ENCODE peak calls at places on chromosome 2, in seven cellular contexts. S is stomach, B is fibroblast of lung, Y is neuronal stem cell, Z is aorta, Q is small intestine, O is Panc1. K is an unnamed sample.
A peak's percentile ranks its signal among the peaks of the same experiment; 100 is the strongest.

GRCh38 chr2:46490521-46491141 is 11.3 kb downstream of the TMEM247 start:
- DNase-seq in S (no peak), B (peak; percentile 27), Y (no peak), Z (peak; percentile 81), Q (no peak), O (no peak), K (peak; percentile 80)

GRCh38 chr2:169362346-169363026 is at the start of gene LRP2:
- DNase-seq in S (no peak), B (no peak), Y (peak; percentile 50), Z (peak; percentile 45), Q (peak; percentile 32), O (no peak), K (no peak)

GRCh38 chr2:225027061-225027762 is 15.1 kb downstream of the DOCK10 start:
- DNase-seq in S (no peak), B (no peak), Y (no peak), Z (no peak), Q (no peak), O (no peak), K (no peak)

GRCh38 chr2:68832161-68832869 is 38.9 kb downstream of the BMP10 start:
- DNase-seq in S (no peak), B (peak; percentile 78), Y (no peak), Z (peak; percentile 90), Q (no peak), O (no peak), K (peak; percentile 30)

GRCh38 chr2:204604061-204604460 is 58.8 kb downstream of the PARD3B start:
- DNase-seq in S (no peak), B (peak; percentile 67), Y (no peak), Z (no peak), Q (no peak), O (no peak), K (no peak)

GRCh38 chr2:27496357-27497287 is at the start of gene GCKR:
- DNase-seq in S (peak; percentile 70), B (peak; percentile 49), Y (no peak), Z (no peak), Q (peak; percentile 63), O (no peak), K (no peak)

GRCh38 chr2:236590846-236591245 is 21.2 kb downstream of the ACKR3 start:
- DNase-seq in S (no peak), B (no peak), Y (no peak), Z (no peak), Q (no peak), O (no peak), K (no peak)

GRCh38 chr2:233448565-233448964 is 94.3 kb downstream of the DGKD start:
- DNase-seq in S (no peak), B (no peak), Y (no peak), Z (no peak), Q (peak; percentile 47), O (no peak), K (no peak)

GRCh38 chr2:173831312-173832229 is 133.6 kb downstream of the SP3 start:
- DNase-seq in S (no peak), B (peak; percentile 43), Y (peak; percentile 14), Z (peak; percentile 67), Q (no peak), O (no peak), K (peak; percentile 73)

GRCh38 chr2:169290433-169290832 is 71.9 kb downstream of the LRP2 start:
- DNase-seq in S (no peak), B (no peak), Y (no peak), Z (no peak), Q (no peak), O (no peak), K (no peak)

GRCh38 chr2:20523798-20524197 is 76.9 kb downstream of the RHOB start:
- DNase-seq in S (no peak), B (no peak), Y (no peak), Z (no peak), Q (no peak), O (no peak), K (no peak)

GRCh38 chr2:7882296-7882695 is 799.6 kb upstream of the ID2 start:
- DNase-seq in S (no peak), B (no peak), Y (no peak), Z (no peak), Q (no peak), O (no peak), K (no peak)

GRCh38 chr2:230582851-230583283 is 129.8 kb upstream of the CAB39 start:
- DNase-seq in S (no peak), B (peak; percentile 72), Y (no peak), Z (no peak), Q (no peak), O (no peak), K (no peak)

GRCh38 chr2:142323206-142323605 is 192.4 kb upstream of the LRP1B start:
- DNase-seq in S (no peak), B (no peak), Y (no peak), Z (no peak), Q (no peak), O (no peak), K (no peak)

GRCh38 chr2:99543247-99543646 is 53.4 kb upstream of the REV1 start:
- DNase-seq in S (no peak), B (peak; percentile 8), Y (no peak), Z (no peak), Q (no peak), O (no peak), K (no peak)

GRCh38 chr2:95297088-95297487 is at the start of gene KCNIP3:
- DNase-seq in S (peak; percentile 61), B (peak; percentile 18), Y (no peak), Z (no peak), Q (peak; percentile 21), O (no peak), K (no peak)

GRCh38 chr2:143473206-143473605 is 344.0 kb downstream of the ARHGAP15 start:
- DNase-seq in S (no peak), B (peak; percentile 77), Y (no peak), Z (no peak), Q (no peak), O (no peak), K (no peak)

GRCh38 chr2:160406591-160407392 is 86.8 kb downstream of the RBMS1 start:
- DNase-seq in S (peak; percentile 50), B (peak; percentile 84), Y (no peak), Z (peak; percentile 74), Q (peak; percentile 66), O (no peak), K (peak; percentile 65)

GRCh38 chr2:159209341-159210306 is 76.9 kb downstream of the WDSUB1 start:
- DNase-seq in S (peak; percentile 43), B (no peak), Y (no peak), Z (no peak), Q (peak; percentile 58), O (no peak), K (no peak)

GRCh38 chr2:157172866-157173578 is 84.5 kb upstream of the GALNT5 start:
- DNase-seq in S (no peak), B (peak; percentile 34), Y (no peak), Z (no peak), Q (no peak), O (no peak), K (no peak)

GRCh38 chr2:204948822-204949221 is 403.5 kb downstream of the PARD3B start:
- DNase-seq in S (no peak), B (no peak), Y (no peak), Z (no peak), Q (no peak), O (no peak), K (no peak)

GRCh38 chr2:45964226-45964841 is 312.9 kb downstream of the PRKCE start:
- DNase-seq in S (peak; percentile 80), B (peak; percentile 90), Y (no peak), Z (peak; percentile 80), Q (peak; percentile 94), O (peak; percentile 97), K (peak; percentile 75)

GRCh38 chr2:113977660-113978523 is 88.0 kb downstream of the ACTR3 start:
- DNase-seq in S (no peak), B (peak; percentile 79), Y (peak; percentile 18), Z (no peak), Q (peak; percentile 42), O (no peak), K (no peak)

GRCh38 chr2:55861733-55862132 is 61.8 kb downstream of the EFEMP1 start:
- DNase-seq in S (no peak), B (no peak), Y (no peak), Z (peak; percentile 77), Q (no peak), O (no peak), K (no peak)

GRCh38 chr2:4576075-4576474 is 872.7 kb downstream of the DCDC2C start:
- DNase-seq in S (no peak), B (no peak), Y (no peak), Z (no peak), Q (no peak), O (no peak), K (no peak)
- H3K9me3 ChIP-seq in S (peaks cover 25% of the 10 kb centered on the region), B (no peaks in the 10 kb centered on the region), Y (no peaks in the 10 kb centered on the region), Z (no peaks in the 10 kb centered on the region), Q (no peaks in the 10 kb centered on the region), O (peaks cover 7% of the 10 kb centered on the region), K (peaks cover 49% of the 10 kb centered on the region)

GRCh38 chr2:186108470-186108869 is 369.9 kb downstream of the FSIP2 start:
- DNase-seq in S (no peak), B (no peak), Y (no peak), Z (no peak), Q (no peak), O (no peak), K (no peak)

DNA sequence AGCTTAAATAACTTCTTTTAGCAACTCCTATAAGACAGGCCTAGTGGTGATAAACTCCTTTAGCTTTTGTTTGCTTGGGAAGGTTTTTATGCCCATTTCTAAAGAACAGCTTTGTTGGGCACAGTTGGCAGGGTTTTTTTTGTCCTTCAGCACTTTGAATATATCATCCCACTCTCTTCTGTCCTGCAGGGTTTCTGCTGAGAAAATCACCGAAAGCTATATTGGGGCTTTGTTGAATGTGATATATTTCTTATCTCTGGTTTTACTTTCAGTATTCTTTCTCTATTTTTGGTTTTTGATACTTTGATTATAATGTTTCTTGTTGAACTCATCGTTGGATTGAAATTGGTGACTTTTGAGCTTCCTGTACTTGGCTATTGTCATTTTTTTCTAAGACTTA is 372.8 kb upstream of the ZC3H15 start:
- DNase-seq in S (no peak), B (no peak), Y (no peak), Z (no peak), Q (no peak), O (no peak), K (no peak)
- H3K9me3 ChIP-seq in S (peaks cover 5% of the 10 kb centered on the region), B (no peaks in the 10 kb centered on the region), Y (peaks cover 11% of the 10 kb centered on the region), Z (peaks cover 4% of the 10 kb centered on the region), Q (no peaks in the 10 kb centered on the region), O (no peaks in the 10 kb centered on the region), K (peaks cover 36% of the 10 kb centered on the region)

GRCh38 chr2:13581471-13581870 is 864.7 kb downstream of the TRIB2 start:
- DNase-seq in S (no peak), B (no peak), Y (no peak), Z (no peak), Q (no peak), O (no peak), K (no peak)

GRCh38 chr2:13574831-13575230 is 858.1 kb downstream of the TRIB2 start:
- DNase-seq in S (no peak), B (no peak), Y (no peak), Z (no peak), Q (no peak), O (no peak), K (no peak)

GRCh38 chr2:13572466-13572865 is 855.7 kb downstream of the TRIB2 start:
- DNase-seq in S (no peak), B (peak; percentile 65), Y (peak; percentile 8), Z (no peak), Q (no peak), O (no peak), K (no peak)

GRCh38 chr2:13578547-13578946 is 861.8 kb downstream of the TRIB2 start:
- DNase-seq in S (no peak), B (peak; percentile 58), Y (no peak), Z (no peak), Q (no peak), O (no peak), K (no peak)

GRCh38 chr2:13576634-13577033 is 859.9 kb downstream of the TRIB2 start:
- DNase-seq in S (no peak), B (no peak), Y (no peak), Z (no peak), Q (no peak), O (no peak), K (no peak)
- H3K9me3 ChIP-seq in S (no peaks in the 10 kb centered on the region), B (no peaks in the 10 kb centered on the region), Y (no peaks in the 10 kb centered on the region), Z (no peaks in the 10 kb centered on the region), Q (no peaks in the 10 kb centered on the region), O (no peaks in the 10 kb centered on the region), K (no peaks in the 10 kb centered on the region)

GRCh38 chr2:83085869-83086268 is 1373.2 kb downstream of the SUCLG1 start:
- DNase-seq in S (no peak), B (no peak), Y (no peak), Z (no peak), Q (no peak), O (no peak), K (no peak)
- H3K9me3 ChIP-seq in S (peaks cover 6% of the 10 kb centered on the region), B (no peaks in the 10 kb centered on the region), Y (no peaks in the 10 kb centered on the region), Z (no peaks in the 10 kb centered on the region), Q (no peaks in the 10 kb centered on the region), O (no peaks in the 10 kb centered on the region), K (no peaks in the 10 kb centered on the region)